ENCODE peak calls at places on chromosomes 11 and 22, in four cellular contexts. N is HepG2, R is neural progenitor cell, I is mesendoderm. W is an unnamed sample.

GRCh38 chr11:17845431-17845881 is 110.9 kb downstream of the KCNC1 start:
- DNase-seq in N (no peak), R (no peak), I (no peak), W (peak)

GRCh38 chr11:129750343-129751292 is 65.0 kb upstream of the TMEM45B start:
- DNase-seq in N (peak), R (peak), I (peak), W (peak)

GRCh38 chr11:117837070-117837776 is 12.7 kb upstream of the FXYD2 start:
- DNase-seq in N (no peak), R (no peak), I (peak), W (no peak)

GRCh38 chr11:78419327-78419726 is 1.7 kb upstream of the GAB2 start:
- DNase-seq in N (no peak), R (no peak), I (peak), W (peak)

GRCh38 chr11:1014276-1014675 is 22.2 kb downstream of the MUC6 start:
- DNase-seq in N (no peak), R (no peak), I (no peak), W (no peak)

GRCh38 chr11:6320411-6321207 is at the start of gene CAVIN3:
- DNase-seq in N (no peak), R (peak), I (peak), W (peak)

GRCh38 chr11:28343304-28344233 is 235.4 kb downstream of the METTL15 start:
- DNase-seq in N (peak), R (no peak), I (peak), W (peak)

GRCh38 chr11:112249871-112250590 is 10.6 kb downstream of the PLET1 start:
- DNase-seq in N (no peak), R (no peak), I (peak), W (peak)

GRCh38 chr22:47369020-47369419 is 606.6 kb downstream of the TBC1D22A start:
- DNase-seq in N (no peak), R (no peak), I (no peak), W (no peak)

GRCh38 chr11:98630736-98631135 is 390.0 kb upstream of the CNTN5 start:
- DNase-seq in N (no peak), R (peak), I (peak), W (no peak)

GRCh38 chr11:125777309-125777708 is 1.3 kb downstream of the PATE2 start:
- DNase-seq in N (no peak), R (no peak), I (no peak), W (no peak)

GRCh38 chr11:113184498-113184897 is 129.9 kb upstream of the TTC12 start:
- DNase-seq in N (peak), R (no peak), I (peak), W (peak)

GRCh38 chr11:44952082-44952481 is 1.4 kb upstream of the TP53I11 start:
- DNase-seq in N (peak), R (no peak), I (no peak), W (no peak)

GRCh38 chr22:36541831-36542391 is 12.9 kb upstream of the EIF3D start:
- DNase-seq in N (no peak), R (no peak), I (no peak), W (peak)

GRCh38 chr11:75945925-75946324 is 130.9 kb downstream of the UVRAG start:
- DNase-seq in N (no peak), R (no peak), I (no peak), W (no peak)

GRCh38 chr11:78219493-78220217 is 30.9 kb downstream of the USP35 start:
- DNase-seq in N (no peak), R (no peak), I (no peak), W (no peak)

GRCh38 chr11:110317516-110317932 is 21.1 kb upstream of the RDX start:
- DNase-seq in N (no peak), R (no peak), I (peak), W (peak)

GRCh38 chr11:117458275-117459120 is 130.8 kb downstream of the CEP164 start:
- DNase-seq in N (no peak), R (no peak), I (no peak), W (no peak)

GRCh38 chr22:33894036-33894435 is 26.2 kb downstream of the LARGE1 start:
- DNase-seq in N (no peak), R (no peak), I (no peak), W (no peak)

GRCh38 chr11:64250875-64251721 is at the start of gene PLCB3:
- DNase-seq in N (no peak), R (peak), I (peak), W (peak)

GRCh38 chr22:18110194-18110943 is at the start of gene TUBA8:
- DNase-seq in N (no peak), R (peak), I (peak), W (peak)

GRCh38 chr11:68983816-68984215 is 3.0 kb upstream of the MRGPRD start:
- DNase-seq in N (no peak), R (no peak), I (no peak), W (no peak)

GRCh38 chr22:28992565-28993326 is 68.9 kb downstream of the C22orf31 start:
- DNase-seq in N (no peak), R (no peak), I (no peak), W (no peak)

GRCh38 chr11:9601041-9601875 is 27.8 kb downstream of the WEE1 start:
- DNase-seq in N (no peak), R (no peak), I (peak), W (peak)

GRCh38 chr11:119376197-119376847 is 5.2 kb downstream of the USP2 start:
- DNase-seq in N (peak), R (peak), I (no peak), W (peak)
- H3K9ac ChIP-seq in N (peak), R (no peak), I (no peak), W (peak)

GRCh38 chr11:13184295-13184794 is 93.2 kb upstream of the BMAL1 start:
- DNase-seq in N (no peak), R (no peak), I (no peak), W (no peak)

GRCh38 chr11:13183826-13184196 is 93.8 kb upstream of the BMAL1 start:
- DNase-seq in N (no peak), R (no peak), I (no peak), W (no peak)

GRCh38 chr11:13188179-13188578 is 89.4 kb upstream of the BMAL1 start:
- DNase-seq in N (no peak), R (no peak), I (no peak), W (no peak)

DNA sequence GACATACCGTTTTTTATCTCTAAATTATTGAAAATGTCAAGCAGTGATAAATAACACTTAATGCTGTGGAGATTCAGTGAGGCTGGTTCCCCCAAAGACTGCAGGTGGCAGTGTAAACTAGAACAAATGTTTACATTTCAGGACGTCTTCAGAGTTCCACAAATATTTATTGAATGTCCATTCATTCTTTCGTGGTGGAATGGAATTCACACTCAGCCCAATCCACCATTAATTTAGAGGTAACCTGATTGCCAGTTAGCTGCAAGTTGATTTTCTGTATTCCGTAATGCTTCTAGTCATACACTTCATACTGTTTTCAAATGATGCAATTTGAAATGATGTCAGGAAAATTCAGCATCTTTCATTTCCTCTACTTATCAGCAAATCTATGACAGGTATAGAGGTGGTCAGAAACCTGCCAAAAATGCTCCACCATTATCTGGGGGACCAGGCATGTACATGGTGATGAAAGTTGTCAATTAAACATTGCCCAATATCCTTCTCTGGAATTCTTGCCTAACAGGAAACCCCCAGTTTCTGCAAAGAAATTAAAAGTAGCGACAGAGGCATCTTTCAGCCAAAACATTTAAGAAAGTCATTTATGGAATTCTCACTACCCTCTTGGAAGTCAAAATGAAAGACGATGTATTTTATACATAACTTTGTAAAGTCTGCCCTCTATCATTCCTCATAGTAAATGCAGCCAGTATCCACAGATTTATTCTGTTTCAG is 94.3 kb upstream of the BMAL1 start:
- DNase-seq in N (peak), R (peak), I (peak), W (peak)
- H3K9ac ChIP-seq in N (no peak), R (no peak), I (no peak), W (no peak)

GRCh38 chr22:45612940-45613339 is 58.7 kb upstream of the ATXN10 start:
- DNase-seq in N (no peak), R (peak), I (no peak), W (no peak)
- H3K9ac ChIP-seq in N (no peak), R (no peak), I (no peak), W (no peak)

GRCh38 chr11:128471138-128471661 is 116.2 kb downstream of the ETS1 start:
- DNase-seq in N (no peak), R (no peak), I (no peak), W (no peak)
- H3K9ac ChIP-seq in N (no peak), R (no peak), I (no peak), W (no peak)

GRCh38 chr11:72591023-72591422 is 83.2 kb downstream of the PDE2A start:
- DNase-seq in N (no peak), R (no peak), I (no peak), W (no peak)
- H3K9ac ChIP-seq in N (no peak), R (no peak), I (no peak), W (no peak)

W was measured in fibroblast of lung.